ENCODE peak calls at places on chromosomes 13 and 19, in nine cellular contexts. L is stimulated activated CD4-positive, alpha-beta T cell treated with anti-CD3 and anti-CD28 coated beads, Interleukin-1b, Interleukin-23, amount 100 ng/mL, for 4 hours; N is dorsolateral prefrontal cortex; X is glutamatergic neuron; T is T-helper 1 cell; P is mucosa of descending colon; I is stimulated activated CD8-positive, alpha-beta memory T cell treated with anti-CD3 and anti-CD28 coated beads, Interleukin-15, amount 100 ng/mL, for 24 hours; F is neural progenitor cell; Y is effector CD4-positive, alpha-beta T cell. H is an unnamed sample.

GRCh38 chr19:31676271-31677004 is 327.2 kb upstream of the TSHZ3 start:
- DNase-seq in L (no peak), N (no peak), X (no peak), T (no peak), P (no peak), I (no peak), F (peak), Y (no peak), H (peak)

GRCh38 chr19:35043906-35044305 is 2.4 kb downstream of the HPN start:
- DNase-seq in L (no peak), N (no peak), X (no peak), T (no peak), P (no peak), I (no peak), F (no peak), Y (no peak), H (no peak)

GRCh38 chr19:45564131-45564780 is 20.3 kb downstream of the OPA3 start:
- DNase-seq in L (no peak), N (no peak), X (no peak), T (no peak), P (no peak), I (no peak), F (no peak), Y (no peak), H (peak)

GRCh38 chr13:30647824-30648521 is 30.3 kb downstream of the USPL1 start:
- DNase-seq in L (no peak), N (no peak), X (no peak), T (no peak), P (no peak), I (no peak), F (no peak), Y (no peak), H (no peak)

GRCh38 chr19:33260628-33261418 is 35.2 kb upstream of the SLC7A10 start:
- DNase-seq in L (no peak), N (no peak), X (no peak), T (no peak), P (no peak), I (no peak), F (no peak), Y (no peak), H (no peak)

GRCh38 chr13:98488736-98489135 is 88.2 kb downstream of the STK24 start:
- DNase-seq in L (no peak), N (no peak), X (no peak), T (no peak), P (no peak), I (no peak), F (no peak), Y (no peak), H (no peak)

GRCh38 chr13:41284512-41285288 is 21.3 kb upstream of the MTRF1 start:
- DNase-seq in L (no peak), N (no peak), X (no peak), T (no peak), P (no peak), I (no peak), F (no peak), Y (no peak), H (no peak)

GRCh38 chr13:38213307-38213706 is 136.3 kb upstream of the UFM1 start:
- DNase-seq in L (no peak), N (no peak), X (no peak), T (no peak), P (no peak), I (no peak), F (no peak), Y (no peak), H (no peak)

H was measured in ELF-1.